ENCODE peak calls at places on chromosomes 11 and 22, in eight cellular contexts. One of them, this sample, is unnamed.

GRCh38 chr11:35390737-35391682 is 28.3 kb downstream of the SLC1A2 start:
- DNase-seq in activated naive CD4-positive, alpha-beta T cell: no peak
- DNase-seq in effector CD8-positive, alpha-beta T cell: no peak
- DNase-seq in colonic mucosa: peak
- DNase-seq in stimulated activated naive B cell treated with anti-CD40 and anti-IgM and Interleukin-4, amounts not matched to agents 10 μg/mL and 1 μg/mL and 100 μg/mL, for 72 hours: peak
- DNase-seq in AG09319: peak
- DNase-seq in effector memory CD8-positive, alpha-beta T cell: no peak
- DNase-seq in WTC11: no peak
- DNase-seq in this sample: peak

GRCh38 chr11:111000400-111001090 is 245.0 kb upstream of the POU2AF2 start:
- DNase-seq in effector memory CD8-positive, alpha-beta T cell: no peak
- DNase-seq in AG09319: peak
- DNase-seq in effector CD8-positive, alpha-beta T cell: no peak
- DNase-seq in activated naive CD4-positive, alpha-beta T cell: no peak
- DNase-seq in colonic mucosa: no peak
- DNase-seq in stimulated activated naive B cell treated with anti-CD40 and anti-IgM and Interleukin-4, amounts not matched to agents 10 μg/mL and 1 μg/mL and 100 μg/mL, for 72 hours: no peak
- DNase-seq in WTC11: no peak
- DNase-seq in this sample: no peak

GRCh38 chr11:30285416-30286121 is 37.3 kb upstream of the ARL14EP start:
- DNase-seq in colonic mucosa: no peak
- DNase-seq in effector CD8-positive, alpha-beta T cell: no peak
- DNase-seq in WTC11: no peak
- DNase-seq in effector memory CD8-positive, alpha-beta T cell: no peak
- DNase-seq in activated naive CD4-positive, alpha-beta T cell: no peak
- DNase-seq in AG09319: no peak
- DNase-seq in stimulated activated naive B cell treated with anti-CD40 and anti-IgM and Interleukin-4, amounts not matched to agents 10 μg/mL and 1 μg/mL and 100 μg/mL, for 72 hours: no peak
- DNase-seq in this sample: no peak

GRCh38 chr22:35335936-35336781 is 36.5 kb downstream of the TOM1 start:
- DNase-seq in AG09319: no peak
- DNase-seq in WTC11: no peak
- DNase-seq in stimulated activated naive B cell treated with anti-CD40 and anti-IgM and Interleukin-4, amounts not matched to agents 10 μg/mL and 1 μg/mL and 100 μg/mL, for 72 hours: no peak
- DNase-seq in effector memory CD8-positive, alpha-beta T cell: no peak
- DNase-seq in activated naive CD4-positive, alpha-beta T cell: no peak
- DNase-seq in colonic mucosa: no peak
- DNase-seq in effector CD8-positive, alpha-beta T cell: no peak
- DNase-seq in this sample: no peak

GRCh38 chr22:39543095-39543494 is 10.5 kb upstream of the RPS19BP1 start:
- DNase-seq in activated naive CD4-positive, alpha-beta T cell: no peak
- DNase-seq in stimulated activated naive B cell treated with anti-CD40 and anti-IgM and Interleukin-4, amounts not matched to agents 10 μg/mL and 1 μg/mL and 100 μg/mL, for 72 hours: no peak
- DNase-seq in WTC11: peak
- DNase-seq in colonic mucosa: no peak
- DNase-seq in effector memory CD8-positive, alpha-beta T cell: no peak
- DNase-seq in AG09319: no peak
- DNase-seq in effector CD8-positive, alpha-beta T cell: no peak
- DNase-seq in this sample: no peak

GRCh38 chr22:23063539-23064380 is 6.6 kb upstream of the GNAZ start:
- DNase-seq in effector memory CD8-positive, alpha-beta T cell: no peak
- DNase-seq in stimulated activated naive B cell treated with anti-CD40 and anti-IgM and Interleukin-4, amounts not matched to agents 10 μg/mL and 1 μg/mL and 100 μg/mL, for 72 hours: no peak
- DNase-seq in AG09319: no peak
- DNase-seq in effector CD8-positive, alpha-beta T cell: no peak
- DNase-seq in activated naive CD4-positive, alpha-beta T cell: no peak
- DNase-seq in WTC11: peak
- DNase-seq in colonic mucosa: peak
- DNase-seq in this sample: no peak

GRCh38 chr11:12524865-12525264 is 147.5 kb downstream of the PARVA start:
- DNase-seq in colonic mucosa: no peak
- DNase-seq in effector CD8-positive, alpha-beta T cell: no peak
- DNase-seq in AG09319: no peak
- DNase-seq in WTC11: no peak
- DNase-seq in activated naive CD4-positive, alpha-beta T cell: no peak
- DNase-seq in stimulated activated naive B cell treated with anti-CD40 and anti-IgM and Interleukin-4, amounts not matched to agents 10 μg/mL and 1 μg/mL and 100 μg/mL, for 72 hours: no peak
- DNase-seq in effector memory CD8-positive, alpha-beta T cell: no peak
- DNase-seq in this sample: no peak

GRCh38 chr11:74932797-74933196 is 16.1 kb downstream of the XRRA1 start:
- DNase-seq in activated naive CD4-positive, alpha-beta T cell: no peak
- DNase-seq in stimulated activated naive B cell treated with anti-CD40 and anti-IgM and Interleukin-4, amounts not matched to agents 10 μg/mL and 1 μg/mL and 100 μg/mL, for 72 hours: no peak
- DNase-seq in effector CD8-positive, alpha-beta T cell: no peak
- DNase-seq in AG09319: no peak
- DNase-seq in effector memory CD8-positive, alpha-beta T cell: no peak
- DNase-seq in colonic mucosa: no peak
- DNase-seq in WTC11: no peak
- DNase-seq in this sample: no peak

GRCh38 chr11:121604152-121604551 is 151.4 kb upstream of the SORL1-AS1 start:
- DNase-seq in WTC11: no peak
- DNase-seq in stimulated activated naive B cell treated with anti-CD40 and anti-IgM and Interleukin-4, amounts not matched to agents 10 μg/mL and 1 μg/mL and 100 μg/mL, for 72 hours: no peak
- DNase-seq in AG09319: no peak
- DNase-seq in effector memory CD8-positive, alpha-beta T cell: no peak
- DNase-seq in colonic mucosa: no peak
- DNase-seq in activated naive CD4-positive, alpha-beta T cell: no peak
- DNase-seq in effector CD8-positive, alpha-beta T cell: no peak
- DNase-seq in this sample: no peak

GRCh38 chr22:17729561-17729960 is 44.7 kb downstream of the BID start:
- DNase-seq in effector memory CD8-positive, alpha-beta T cell: no peak
- DNase-seq in activated naive CD4-positive, alpha-beta T cell: no peak
- DNase-seq in stimulated activated naive B cell treated with anti-CD40 and anti-IgM and Interleukin-4, amounts not matched to agents 10 μg/mL and 1 μg/mL and 100 μg/mL, for 72 hours: no peak
- DNase-seq in colonic mucosa: no peak
- DNase-seq in WTC11: no peak
- DNase-seq in AG09319: no peak
- DNase-seq in effector CD8-positive, alpha-beta T cell: no peak
- DNase-seq in this sample: no peak

GRCh38 chr11:75891947-75892739 is 77.1 kb downstream of the UVRAG start:
- DNase-seq in effector memory CD8-positive, alpha-beta T cell: no peak
- DNase-seq in AG09319: no peak
- DNase-seq in WTC11: no peak
- DNase-seq in colonic mucosa: no peak
- DNase-seq in stimulated activated naive B cell treated with anti-CD40 and anti-IgM and Interleukin-4, amounts not matched to agents 10 μg/mL and 1 μg/mL and 100 μg/mL, for 72 hours: peak
- DNase-seq in activated naive CD4-positive, alpha-beta T cell: no peak
- DNase-seq in effector CD8-positive, alpha-beta T cell: no peak
- DNase-seq in this sample: no peak

GRCh38 chr11:122344281-122344680 is 228.3 kb upstream of the BLID start:
- DNase-seq in colonic mucosa: no peak
- DNase-seq in WTC11: no peak
- DNase-seq in stimulated activated naive B cell treated with anti-CD40 and anti-IgM and Interleukin-4, amounts not matched to agents 10 μg/mL and 1 μg/mL and 100 μg/mL, for 72 hours: no peak
- DNase-seq in activated naive CD4-positive, alpha-beta T cell: no peak
- DNase-seq in effector CD8-positive, alpha-beta T cell: no peak
- DNase-seq in AG09319: peak
- DNase-seq in effector memory CD8-positive, alpha-beta T cell: no peak
- DNase-seq in this sample: no peak

GRCh38 chr22:18104566-18104965 is 6.0 kb upstream of the TUBA8 start:
- DNase-seq in effector CD8-positive, alpha-beta T cell: no peak
- DNase-seq in WTC11: no peak
- DNase-seq in effector memory CD8-positive, alpha-beta T cell: no peak
- DNase-seq in stimulated activated naive B cell treated with anti-CD40 and anti-IgM and Interleukin-4, amounts not matched to agents 10 μg/mL and 1 μg/mL and 100 μg/mL, for 72 hours: no peak
- DNase-seq in colonic mucosa: no peak
- DNase-seq in activated naive CD4-positive, alpha-beta T cell: no peak
- DNase-seq in AG09319: no peak
- DNase-seq in this sample: no peak

GRCh38 chr11:57416436-57416835 is 10.5 kb downstream of the SLC43A3 start:
- DNase-seq in effector memory CD8-positive, alpha-beta T cell: no peak
- DNase-seq in colonic mucosa: no peak
- DNase-seq in activated naive CD4-positive, alpha-beta T cell: no peak
- DNase-seq in AG09319: no peak
- DNase-seq in WTC11: no peak
- DNase-seq in effector CD8-positive, alpha-beta T cell: no peak
- DNase-seq in stimulated activated naive B cell treated with anti-CD40 and anti-IgM and Interleukin-4, amounts not matched to agents 10 μg/mL and 1 μg/mL and 100 μg/mL, for 72 hours: no peak
- DNase-seq in this sample: no peak

GRCh38 chr22:19039448-19039780 is 82.8 kb downstream of the DGCR2 start:
- DNase-seq in colonic mucosa: no peak
- DNase-seq in effector memory CD8-positive, alpha-beta T cell: no peak
- DNase-seq in WTC11: no peak
- DNase-seq in stimulated activated naive B cell treated with anti-CD40 and anti-IgM and Interleukin-4, amounts not matched to agents 10 μg/mL and 1 μg/mL and 100 μg/mL, for 72 hours: no peak
- DNase-seq in effector CD8-positive, alpha-beta T cell: no peak
- DNase-seq in activated naive CD4-positive, alpha-beta T cell: no peak
- DNase-seq in AG09319: no peak
- DNase-seq in this sample: no peak

GRCh38 chr11:44464741-44465140 is 100.7 kb upstream of the CD82 start:
- DNase-seq in stimulated activated naive B cell treated with anti-CD40 and anti-IgM and Interleukin-4, amounts not matched to agents 10 μg/mL and 1 μg/mL and 100 μg/mL, for 72 hours: no peak
- DNase-seq in colonic mucosa: no peak
- DNase-seq in effector memory CD8-positive, alpha-beta T cell: no peak
- DNase-seq in WTC11: no peak
- DNase-seq in effector CD8-positive, alpha-beta T cell: no peak
- DNase-seq in activated naive CD4-positive, alpha-beta T cell: no peak
- DNase-seq in AG09319: no peak
- DNase-seq in this sample: no peak

GRCh38 chr11:78613053-78613813 is 38.6 kb upstream of the NARS2 start:
- DNase-seq in stimulated activated naive B cell treated with anti-CD40 and anti-IgM and Interleukin-4, amounts not matched to agents 10 μg/mL and 1 μg/mL and 100 μg/mL, for 72 hours: no peak
- DNase-seq in WTC11: no peak
- DNase-seq in activated naive CD4-positive, alpha-beta T cell: no peak
- DNase-seq in effector memory CD8-positive, alpha-beta T cell: no peak
- DNase-seq in AG09319: no peak
- DNase-seq in colonic mucosa: no peak
- DNase-seq in effector CD8-positive, alpha-beta T cell: no peak
- DNase-seq in this sample: no peak

GRCh38 chr11:81470446-81470845 is 1263.2 kb downstream of the FAM181B start:
- DNase-seq in activated naive CD4-positive, alpha-beta T cell: no peak
- DNase-seq in stimulated activated naive B cell treated with anti-CD40 and anti-IgM and Interleukin-4, amounts not matched to agents 10 μg/mL and 1 μg/mL and 100 μg/mL, for 72 hours: no peak
- DNase-seq in colonic mucosa: peak
- DNase-seq in effector CD8-positive, alpha-beta T cell: no peak
- DNase-seq in WTC11: no peak
- DNase-seq in effector memory CD8-positive, alpha-beta T cell: no peak
- DNase-seq in AG09319: no peak
- DNase-seq in this sample: no peak

GRCh38 chr11:26539517-26539916 is 32.5 kb downstream of the MUC15 start:
- DNase-seq in activated naive CD4-positive, alpha-beta T cell: no peak
- DNase-seq in effector CD8-positive, alpha-beta T cell: no peak
- DNase-seq in colonic mucosa: no peak
- DNase-seq in AG09319: no peak
- DNase-seq in effector memory CD8-positive, alpha-beta T cell: no peak
- DNase-seq in stimulated activated naive B cell treated with anti-CD40 and anti-IgM and Interleukin-4, amounts not matched to agents 10 μg/mL and 1 μg/mL and 100 μg/mL, for 72 hours: no peak
- DNase-seq in WTC11: no peak
- DNase-seq in this sample: no peak

GRCh38 chr22:42160251-42160650 is 29.6 kb upstream of the CYP2D6 start:
- DNase-seq in WTC11: no peak
- DNase-seq in colonic mucosa: no peak
- DNase-seq in AG09319: no peak
- DNase-seq in effector CD8-positive, alpha-beta T cell: no peak
- DNase-seq in activated naive CD4-positive, alpha-beta T cell: no peak
- DNase-seq in effector memory CD8-positive, alpha-beta T cell: no peak
- DNase-seq in stimulated activated naive B cell treated with anti-CD40 and anti-IgM and Interleukin-4, amounts not matched to agents 10 μg/mL and 1 μg/mL and 100 μg/mL, for 72 hours: no peak
- DNase-seq in this sample: no peak

GRCh38 chr11:8080674-8081590 is at the start of gene TUB:
- DNase-seq in stimulated activated naive B cell treated with anti-CD40 and anti-IgM and Interleukin-4, amounts not matched to agents 10 μg/mL and 1 μg/mL and 100 μg/mL, for 72 hours: no peak
- DNase-seq in colonic mucosa: no peak
- DNase-seq in AG09319: no peak
- DNase-seq in WTC11: peak
- DNase-seq in activated naive CD4-positive, alpha-beta T cell: no peak
- DNase-seq in effector CD8-positive, alpha-beta T cell: no peak
- DNase-seq in effector memory CD8-positive, alpha-beta T cell: no peak
- DNase-seq in this sample: peak